ENCODE peak calls at places on chromosome 19, in ten cellular contexts. M is aorta, K is kidney, O is ovary, N is HepG2, X is body of pancreas, B is cardiac muscle cell, C is tibial nerve, I is heart right ventricle, H is endothelial cell of umbilical vein. V is an unnamed sample.
A peak's percentile ranks its signal among the peaks of the same experiment; 100 is the strongest.

GRCh38 chr19:16338470-16339360 is 14.1 kb downstream of the KLF2 start:
- DNase-seq in M (peak; percentile 86), K (peak; percentile 79), O (peak; percentile 54), N (peak; percentile 28), X (no peak), B (peak; percentile 91), C (no peak), I (no peak), H (peak; percentile 86), V (peak; percentile 75)

GRCh38 chr19:1287622-1288527 is 2.2 kb downstream of the EFNA2 start:
- DNase-seq in M (no peak), K (no peak), O (no peak), N (no peak), X (no peak), B (no peak), C (no peak), I (no peak), H (no peak), V (no peak)

GRCh38 chr19:2983351-2984195 is 6.2 kb downstream of the TLE6 start:
- DNase-seq in M (no peak), K (peak; percentile 93), O (peak; percentile 62), N (no peak), X (peak; percentile 62), B (peak; percentile 90), C (peak; percentile 37), I (peak; percentile 75), H (peak; percentile 64), V (peak; percentile 96)

GRCh38 chr19:57058871-57059270 is 60.9 kb upstream of the USP29 start:
- DNase-seq in M (no peak), K (no peak), O (no peak), N (no peak), X (no peak), B (no peak), C (no peak), I (no peak), H (no peak), V (peak; percentile 54)

GRCh38 chr19:16601378-16602052 is 26.5 kb downstream of the MED26 start:
- DNase-seq in M (no peak), K (no peak), O (no peak), N (no peak), X (no peak), B (no peak), C (no peak), I (peak; percentile 25), H (no peak), V (no peak)

GRCh38 chr19:38545596-38545995 is 72.2 kb downstream of the MAP4K1 start:
- DNase-seq in M (no peak), K (no peak), O (no peak), N (no peak), X (no peak), B (peak; percentile 26), C (no peak), I (no peak), H (no peak), V (no peak)

GRCh38 chr19:57141699-57142098 is 3.3 kb downstream of the ZIM3 start:
- DNase-seq in M (no peak), K (no peak), O (no peak), N (no peak), X (no peak), B (no peak), C (no peak), I (no peak), H (no peak), V (no peak)

GRCh38 chr19:6735181-6735891 is 2.0 kb downstream of the GPR108 start:
- DNase-seq in M (no peak), K (no peak), O (no peak), N (no peak), X (no peak), B (no peak), C (no peak), I (no peak), H (peak; percentile 38), V (no peak)

GRCh38 chr19:41530761-41531301 is 45.1 kb upstream of the CEACAM21 start:
- DNase-seq in M (no peak), K (no peak), O (no peak), N (no peak), X (no peak), B (peak; percentile 62), C (no peak), I (peak; percentile 38), H (peak; percentile 84), V (peak; percentile 47)

GRCh38 chr19:49363265-49364082 is at the start of gene DKKL1:
- DNase-seq in M (peak; percentile 100), K (peak; percentile 100), O (peak; percentile 100), N (peak; percentile 96), X (peak; percentile 100), B (peak; percentile 100), C (peak; percentile 100), I (peak; percentile 99), H (peak; percentile 100), V (peak; percentile 100)

GRCh38 chr19:57269515-57270250 is 10.6 kb upstream of the ZNF460 start:
- DNase-seq in M (no peak), K (no peak), O (no peak), N (no peak), X (no peak), B (peak; percentile 76), C (no peak), I (no peak), H (peak; percentile 34), V (no peak)

GRCh38 chr19:29568036-29568788 is 37.9 kb upstream of the POP4 start:
- DNase-seq in M (no peak), K (no peak), O (no peak), N (no peak), X (no peak), B (no peak), C (no peak), I (no peak), H (no peak), V (no peak)

GRCh38 chr19:51503891-51504290 is 2.3 kb upstream of the SIGLEC12 start:
- DNase-seq in M (no peak), K (no peak), O (no peak), N (no peak), X (no peak), B (no peak), C (no peak), I (no peak), H (no peak), V (no peak)

GRCh38 chr19:36526581-36526980 is 1.5 kb downstream of the ZNF260 start:
- DNase-seq in M (no peak), K (no peak), O (no peak), N (no peak), X (no peak), B (no peak), C (no peak), I (no peak), H (no peak), V (no peak)

GRCh38 chr19:14400913-14401312 is 18.2 kb downstream of the DDX39A start:
- DNase-seq in M (no peak), K (no peak), O (no peak), N (no peak), X (no peak), B (no peak), C (no peak), I (no peak), H (no peak), V (no peak)

GRCh38 chr19:3450796-3451411 is 29.4 kb downstream of the SMIM24 start:
- DNase-seq in M (peak; percentile 94), K (peak; percentile 92), O (no peak), N (peak; percentile 39), X (peak; percentile 53), B (peak; percentile 100), C (no peak), I (peak; percentile 71), H (peak; percentile 99), V (peak; percentile 70)

GRCh38 chr19:33080761-33081681 is at the start of gene GPATCH1:
- DNase-seq in M (peak; percentile 96), K (peak; percentile 94), O (peak; percentile 89), N (peak; percentile 73), X (peak; percentile 84), B (peak; percentile 90), C (peak; percentile 77), I (peak; percentile 91), H (peak; percentile 87), V (peak; percentile 95)

GRCh38 chr19:33071887-33072286 is 7.2 kb upstream of the RHPN2 start:
- DNase-seq in M (no peak), K (no peak), O (no peak), N (no peak), X (no peak), B (no peak), C (no peak), I (no peak), H (no peak), V (peak; percentile 30)

GRCh38 chr19:33075519-33075918 is 5.5 kb upstream of the GPATCH1 start:
- DNase-seq in M (no peak), K (no peak), O (no peak), N (no peak), X (no peak), B (no peak), C (no peak), I (no peak), H (no peak), V (no peak)
- H3K4me1 ChIP-seq in M (no peaks in the 10 kb centered on the region), K (no peaks in the 10 kb centered on the region), O (no peaks in the 10 kb centered on the region), N (peaks cover 21% of the 10 kb centered on the region), X (no peaks in the 10 kb centered on the region), B (peaks cover 1% of the 10 kb centered on the region), C (no peaks in the 10 kb centered on the region), I (no peaks in the 10 kb centered on the region), H (no peaks in the 10 kb centered on the region), V (peaks cover 29% of the 10 kb centered on the region)

GRCh38 chr19:34336781-34337271 is 28.2 kb upstream of the GPI start:
- DNase-seq in M (no peak), K (no peak), O (no peak), N (no peak), X (no peak), B (peak; percentile 58), C (no peak), I (peak; percentile 44), H (peak; percentile 68), V (peak; percentile 17)
- H3K27ac ChIP-seq in M (no peak overlapping the region), K (peak overlapping the region; percentile 9), O (no peak overlapping the region), N (no peak overlapping the region), X (peak overlapping the region; percentile 59), B (no peak overlapping the region), C (no peak overlapping the region), I (no peak overlapping the region), H (peak overlapping the region; percentile 4), V (no peak overlapping the region)

DNA sequence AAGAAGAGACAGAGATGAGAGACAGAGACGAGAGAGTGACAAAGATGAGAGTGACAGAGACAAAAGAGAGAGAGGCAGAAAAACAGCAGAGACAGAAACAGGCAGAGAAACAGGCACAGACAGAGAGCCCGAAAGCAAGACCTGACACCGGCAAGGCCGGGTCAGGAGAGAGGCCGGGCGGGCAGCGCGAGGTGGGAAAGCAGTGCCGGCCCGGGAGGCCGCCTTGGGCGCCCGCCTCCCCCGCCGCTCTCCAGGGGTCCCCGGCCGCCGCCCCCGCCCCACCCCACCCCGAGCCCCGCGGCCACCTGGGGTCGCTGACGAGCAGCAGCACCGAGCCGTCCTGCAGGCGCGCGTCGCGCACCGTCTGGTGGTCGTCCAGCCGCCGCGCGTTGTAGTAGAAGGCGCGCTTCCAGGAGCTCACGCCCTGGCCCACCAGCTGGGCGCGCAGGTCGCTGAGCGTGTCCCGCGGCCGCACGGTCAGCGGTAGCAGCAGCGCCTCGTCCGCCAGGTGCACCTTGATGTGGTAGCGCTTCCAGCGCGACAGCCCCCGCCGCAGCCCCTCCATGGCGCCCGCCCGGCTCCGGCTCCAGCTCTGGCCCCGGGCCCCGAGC is at the start of gene TINCR:
- DNase-seq in M (no peak), K (no peak), O (no peak), N (no peak), X (no peak), B (no peak), C (no peak), I (no peak), H (no peak), V (no peak)
- H3K4me3 ChIP-seq in M (no peak within 1 kb of the TSS), K (no peak within 1 kb of the TSS), O (no peak within 1 kb of the TSS), N (peak within 1 kb of the TSS; percentile 48), X (no peak within 1 kb of the TSS), B (peak within 1 kb of the TSS; percentile 21), C (peak within 1 kb of the TSS; percentile 20), I (peak within 1 kb of the TSS; percentile 8), H (no peak within 1 kb of the TSS), V (no peak within 1 kb of the TSS)

GRCh38 chr19:11265785-11266236 is 3.5 kb upstream of the DOCK6 start:
- DNase-seq in M (no peak), K (no peak), O (no peak), N (peak; percentile 93), X (peak; percentile 93), B (no peak), C (no peak), I (no peak), H (no peak), V (peak; percentile 77)
- H3K4me1 ChIP-seq in M (no peaks in the 10 kb centered on the region), K (peaks cover 2% of the 10 kb centered on the region), O (no peaks in the 10 kb centered on the region), N (peaks cover 81% of the 10 kb centered on the region), X (peaks cover 27% of the 10 kb centered on the region), B (no peaks in the 10 kb centered on the region), C (no peaks in the 10 kb centered on the region), I (peaks cover 18% of the 10 kb centered on the region), H (peaks cover 44% of the 10 kb centered on the region), V (peaks cover 24% of the 10 kb centered on the region)